ENCODE peak calls at places on chromosome 12, in six cellular contexts. One of them, this sample, is unnamed.
A peak's percentile ranks its signal among the peaks of the same experiment; 100 is the strongest.

GRCh38 chr12:84807249-84807648 is 105.3 kb downstream of the SLC6A15 start:
- DNase-seq in dorsolateral prefrontal cortex: no peak
- DNase-seq in pancreas: no peak
- DNase-seq in sigmoid colon: no peak
- DNase-seq in endodermal cell: no peak
- DNase-seq in IMR-90: peak; percentile 30
- DNase-seq in this sample: no peak

GRCh38 chr12:57389033-57389432 is 41.8 kb downstream of the R3HDM2 start:
- DNase-seq in pancreas: no peak
- DNase-seq in dorsolateral prefrontal cortex: no peak
- DNase-seq in endodermal cell: no peak
- DNase-seq in sigmoid colon: no peak
- DNase-seq in IMR-90: peak; percentile 95
- DNase-seq in this sample: no peak

GRCh38 chr12:87320724-87321123 is 708.5 kb downstream of the C12orf50 start:
- DNase-seq in endodermal cell: no peak
- DNase-seq in sigmoid colon: no peak
- DNase-seq in IMR-90: no peak
- DNase-seq in pancreas: no peak
- DNase-seq in dorsolateral prefrontal cortex: no peak
- DNase-seq in this sample: no peak

GRCh38 chr12:127830730-127831129 is 436.2 kb upstream of the TMEM132C start:
- DNase-seq in sigmoid colon: no peak
- DNase-seq in endodermal cell: peak; percentile 62
- DNase-seq in dorsolateral prefrontal cortex: no peak
- DNase-seq in IMR-90: no peak
- DNase-seq in pancreas: no peak
- DNase-seq in this sample: no peak

GRCh38 chr12:56768424-56768823 is 5.3 kb downstream of the HSD17B6 start:
- DNase-seq in IMR-90: no peak
- DNase-seq in sigmoid colon: no peak
- DNase-seq in pancreas: no peak
- DNase-seq in endodermal cell: peak; percentile 38
- DNase-seq in dorsolateral prefrontal cortex: no peak
- DNase-seq in this sample: no peak

GRCh38 chr12:164207-164606 is 49.8 kb downstream of the SLC6A12 start:
- DNase-seq in IMR-90: no peak
- DNase-seq in pancreas: no peak
- DNase-seq in endodermal cell: no peak
- DNase-seq in sigmoid colon: no peak
- DNase-seq in dorsolateral prefrontal cortex: no peak
- DNase-seq in this sample: no peak

GRCh38 chr12:65779091-65779642 is 45.1 kb upstream of the HMGA2 start:
- DNase-seq in IMR-90: peak; percentile 61
- DNase-seq in sigmoid colon: no peak
- DNase-seq in pancreas: no peak
- DNase-seq in dorsolateral prefrontal cortex: no peak
- DNase-seq in endodermal cell: no peak
- DNase-seq in this sample: no peak

GRCh38 chr12:75977590-75977951 is 54.0 kb downstream of the PHLDA1 start:
- DNase-seq in dorsolateral prefrontal cortex: no peak
- DNase-seq in sigmoid colon: no peak
- DNase-seq in pancreas: no peak
- DNase-seq in endodermal cell: no peak
- DNase-seq in IMR-90: no peak
- DNase-seq in this sample: no peak

GRCh38 chr12:103986823-103987222 is 21.2 kb downstream of the TDG start:
- DNase-seq in pancreas: no peak
- DNase-seq in sigmoid colon: no peak
- DNase-seq in IMR-90: peak; percentile 87
- DNase-seq in endodermal cell: no peak
- DNase-seq in dorsolateral prefrontal cortex: no peak
- DNase-seq in this sample: no peak

GRCh38 chr12:14394317-14395058 is 29.0 kb downstream of the ATF7IP start:
- DNase-seq in endodermal cell: no peak
- DNase-seq in dorsolateral prefrontal cortex: peak; percentile 50
- DNase-seq in sigmoid colon: no peak
- DNase-seq in pancreas: peak; percentile 58
- DNase-seq in IMR-90: peak; percentile 84
- DNase-seq in this sample: no peak

GRCh38 chr12:71440393-71441349 is 1.1 kb downstream of the LGR5 start:
- DNase-seq in endodermal cell: peak; percentile 81
- DNase-seq in pancreas: peak; percentile 32
- DNase-seq in sigmoid colon: no peak
- DNase-seq in dorsolateral prefrontal cortex: no peak
- DNase-seq in IMR-90: no peak
- DNase-seq in this sample: no peak

GRCh38 chr12:107320031-107320928 is 226.9 kb upstream of the CRY1 start:
- DNase-seq in sigmoid colon: no peak
- DNase-seq in dorsolateral prefrontal cortex: no peak
- DNase-seq in endodermal cell: peak; percentile 92
- DNase-seq in pancreas: peak; percentile 35
- DNase-seq in IMR-90: peak; percentile 61
- DNase-seq in this sample: peak; percentile 29

GRCh38 chr12:68673788-68674187 is 13.0 kb upstream of the NUP107 start:
- DNase-seq in dorsolateral prefrontal cortex: no peak
- DNase-seq in IMR-90: no peak
- DNase-seq in endodermal cell: no peak
- DNase-seq in sigmoid colon: no peak
- DNase-seq in pancreas: no peak
- DNase-seq in this sample: no peak

GRCh38 chr12:98154850-98155249 is 360.5 kb upstream of the TMPO start:
- DNase-seq in dorsolateral prefrontal cortex: no peak
- DNase-seq in pancreas: no peak
- DNase-seq in sigmoid colon: no peak
- DNase-seq in endodermal cell: peak; percentile 84
- DNase-seq in IMR-90: no peak
- DNase-seq in this sample: no peak

GRCh38 chr12:72673853-72674252 is 401.7 kb downstream of the TRHDE start:
- DNase-seq in sigmoid colon: no peak
- DNase-seq in dorsolateral prefrontal cortex: no peak
- DNase-seq in IMR-90: no peak
- DNase-seq in pancreas: no peak
- DNase-seq in endodermal cell: no peak
- DNase-seq in this sample: no peak

GRCh38 chr12:54419088-54419887 is at the start of gene ITGA5:
- DNase-seq in dorsolateral prefrontal cortex: no peak
- DNase-seq in pancreas: peak; percentile 77
- DNase-seq in IMR-90: peak; percentile 69
- DNase-seq in endodermal cell: peak; percentile 90
- DNase-seq in sigmoid colon: peak; percentile 96
- DNase-seq in this sample: peak; percentile 72

GRCh38 chr12:32477714-32478113 is 78.4 kb downstream of the FGD4 start:
- DNase-seq in IMR-90: no peak
- DNase-seq in endodermal cell: no peak
- DNase-seq in pancreas: no peak
- DNase-seq in dorsolateral prefrontal cortex: no peak
- DNase-seq in sigmoid colon: no peak
- DNase-seq in this sample: no peak

GRCh38 chr12:105317942-105318614 is 12.4 kb upstream of the C12orf75 start:
- DNase-seq in endodermal cell: no peak
- DNase-seq in dorsolateral prefrontal cortex: no peak
- DNase-seq in pancreas: no peak
- DNase-seq in sigmoid colon: no peak
- DNase-seq in IMR-90: no peak
- DNase-seq in this sample: no peak

GRCh38 chr12:1886396-1887008 is 31.9 kb downstream of the CACNA2D4 start:
- DNase-seq in endodermal cell: peak; percentile 43
- DNase-seq in pancreas: no peak
- DNase-seq in IMR-90: no peak
- DNase-seq in sigmoid colon: no peak
- DNase-seq in dorsolateral prefrontal cortex: no peak
- DNase-seq in this sample: no peak

GRCh38 chr12:108605000-108605689 is 7.3 kb upstream of the TMEM119 start:
- DNase-seq in dorsolateral prefrontal cortex: no peak
- DNase-seq in pancreas: no peak
- DNase-seq in endodermal cell: no peak
- DNase-seq in IMR-90: no peak
- DNase-seq in sigmoid colon: no peak
- DNase-seq in this sample: no peak

GRCh38 chr12:103330672-103331071 is 165.1 kb downstream of the C12orf42 start:
- DNase-seq in dorsolateral prefrontal cortex: no peak
- DNase-seq in endodermal cell: no peak
- DNase-seq in sigmoid colon: no peak
- DNase-seq in IMR-90: no peak
- DNase-seq in pancreas: no peak
- DNase-seq in this sample: no peak

GRCh38 chr12:67794151-67794550 is 145.6 kb downstream of the DYRK2 start:
- DNase-seq in dorsolateral prefrontal cortex: no peak
- DNase-seq in sigmoid colon: no peak
- DNase-seq in IMR-90: peak; percentile 84
- DNase-seq in endodermal cell: no peak
- DNase-seq in pancreas: no peak
- DNase-seq in this sample: no peak

GRCh38 chr12:132171293-132171967 is 27.2 kb downstream of the NOC4L start:
- DNase-seq in endodermal cell: no peak
- DNase-seq in pancreas: no peak
- DNase-seq in dorsolateral prefrontal cortex: no peak
- DNase-seq in IMR-90: no peak
- DNase-seq in sigmoid colon: no peak
- DNase-seq in this sample: no peak

GRCh38 chr12:78155546-78155945 is 324.9 kb downstream of the NAV3 start:
- DNase-seq in endodermal cell: no peak
- DNase-seq in pancreas: no peak
- DNase-seq in dorsolateral prefrontal cortex: no peak
- DNase-seq in IMR-90: peak; percentile 7
- DNase-seq in sigmoid colon: no peak
- DNase-seq in this sample: no peak

GRCh38 chr12:20368653-20369163 is 371 bp downstream of the PDE3A start:
- DNase-seq in IMR-90: peak; percentile 37
- DNase-seq in endodermal cell: peak; percentile 87
- DNase-seq in pancreas: no peak
- DNase-seq in dorsolateral prefrontal cortex: peak; percentile 31
- DNase-seq in sigmoid colon: peak; percentile 78
- DNase-seq in this sample: no peak

GRCh38 chr12:20367731-20368652 is at the start of gene PDE3A:
- DNase-seq in IMR-90: peak; percentile 73
- DNase-seq in sigmoid colon: peak; percentile 90
- DNase-seq in endodermal cell: peak; percentile 94
- DNase-seq in pancreas: peak; percentile 41
- DNase-seq in dorsolateral prefrontal cortex: peak; percentile 62
- DNase-seq in this sample: peak; percentile 34

GRCh38 chr12:20370001-20370381 is 1.7 kb downstream of the PDE3A start:
- DNase-seq in dorsolateral prefrontal cortex: peak; percentile 44
- DNase-seq in IMR-90: no peak
- DNase-seq in pancreas: peak; percentile 35
- DNase-seq in sigmoid colon: peak; percentile 84
- DNase-seq in endodermal cell: no peak
- DNase-seq in this sample: no peak

GRCh38 chr12:20370841-20371240 is 2.5 kb downstream of the PDE3A start:
- DNase-seq in endodermal cell: no peak
- DNase-seq in dorsolateral prefrontal cortex: no peak
- DNase-seq in sigmoid colon: no peak
- DNase-seq in IMR-90: no peak
- DNase-seq in pancreas: no peak
- DNase-seq in this sample: no peak

GRCh38 chr12:20369164-20370000 is 1.0 kb downstream of the PDE3A start:
- DNase-seq in pancreas: peak; percentile 50
- DNase-seq in endodermal cell: peak; percentile 93
- DNase-seq in IMR-90: peak; percentile 39
- DNase-seq in sigmoid colon: peak; percentile 94
- DNase-seq in dorsolateral prefrontal cortex: peak; percentile 52
- DNase-seq in this sample: peak; percentile 41
- TF ChIP-seq CTCF in pancreas: no peak
- TF ChIP-seq CTCF in endodermal cell: peak; percentile 70
- TF ChIP-seq CTCF in IMR-90: no peak
- TF ChIP-seq CTCF in sigmoid colon: peak; percentile 37
- TF ChIP-seq CTCF in dorsolateral prefrontal cortex: no peak
- TF ChIP-seq CTCF in this sample: no peak

GRCh38 chr12:46560078-46560477 is 187.5 kb upstream of the SLC38A2 start:
- DNase-seq in sigmoid colon: no peak
- DNase-seq in endodermal cell: no peak
- DNase-seq in dorsolateral prefrontal cortex: no peak
- DNase-seq in IMR-90: no peak
- DNase-seq in pancreas: no peak
- DNase-seq in this sample: no peak
- H3K27ac ChIP-seq in sigmoid colon: peak overlapping the region; percentile 82
- H3K27ac ChIP-seq in endodermal cell: no peak overlapping the region
- H3K27ac ChIP-seq in dorsolateral prefrontal cortex: no peak overlapping the region
- H3K27ac ChIP-seq in IMR-90: no peak overlapping the region
- H3K27ac ChIP-seq in pancreas: no peak overlapping the region
- H3K27ac ChIP-seq in this sample: no peak overlapping the region

DNA sequence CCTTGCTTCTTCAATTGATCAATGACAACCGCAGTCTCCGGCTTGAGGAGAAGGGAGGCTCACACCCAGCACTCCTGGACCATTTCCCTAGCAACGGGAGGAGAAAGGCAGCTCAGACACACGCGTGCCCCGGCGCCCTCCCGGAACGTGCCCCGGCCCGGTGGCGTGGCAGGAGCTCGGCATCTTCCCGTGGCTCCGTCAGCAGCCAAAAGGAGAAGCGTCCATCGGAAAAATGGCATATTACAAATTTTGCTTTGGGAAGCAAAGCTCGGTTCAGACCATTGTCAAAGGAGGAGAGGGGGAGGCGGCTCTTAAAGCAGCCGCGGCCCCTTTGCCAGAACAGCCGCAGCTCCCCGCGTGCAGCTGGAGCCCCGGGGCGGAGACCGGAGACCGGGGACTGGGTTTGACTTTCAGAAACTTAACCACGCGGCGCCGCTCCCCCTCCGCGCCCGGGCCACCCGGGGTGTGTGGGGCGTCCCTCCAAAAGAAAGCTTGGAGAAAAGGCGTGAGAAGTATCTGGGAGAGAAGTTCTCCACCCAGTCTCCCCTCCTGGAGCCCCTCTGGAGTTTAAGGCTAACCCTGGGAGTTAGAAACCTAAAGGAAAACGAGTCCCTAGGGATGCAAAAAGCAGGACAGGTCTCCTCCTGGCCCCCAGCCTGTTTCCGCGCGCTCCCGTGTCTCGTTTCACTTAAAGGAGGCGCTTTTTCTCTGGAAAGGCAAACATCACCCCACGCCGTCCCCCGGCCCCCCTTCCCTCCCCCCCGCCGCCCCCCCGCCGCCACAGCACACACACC is 532 bp downstream of the PPFIA2 start:
- DNase-seq in IMR-90: no peak
- DNase-seq in dorsolateral prefrontal cortex: peak; percentile 59
- DNase-seq in sigmoid colon: peak; percentile 62
- DNase-seq in pancreas: no peak
- DNase-seq in endodermal cell: peak; percentile 87
- DNase-seq in this sample: no peak
- H3K4me3 ChIP-seq in IMR-90: peak overlapping the region; percentile 24
- H3K4me3 ChIP-seq in dorsolateral prefrontal cortex: peak overlapping the region; percentile 86
- H3K4me3 ChIP-seq in sigmoid colon: peak overlapping the region; percentile 43
- H3K4me3 ChIP-seq in pancreas: peak overlapping the region; percentile 33
- H3K4me3 ChIP-seq in endodermal cell: peak overlapping the region; percentile 77
- H3K4me3 ChIP-seq in this sample: peak overlapping the region; percentile 39

DNA sequence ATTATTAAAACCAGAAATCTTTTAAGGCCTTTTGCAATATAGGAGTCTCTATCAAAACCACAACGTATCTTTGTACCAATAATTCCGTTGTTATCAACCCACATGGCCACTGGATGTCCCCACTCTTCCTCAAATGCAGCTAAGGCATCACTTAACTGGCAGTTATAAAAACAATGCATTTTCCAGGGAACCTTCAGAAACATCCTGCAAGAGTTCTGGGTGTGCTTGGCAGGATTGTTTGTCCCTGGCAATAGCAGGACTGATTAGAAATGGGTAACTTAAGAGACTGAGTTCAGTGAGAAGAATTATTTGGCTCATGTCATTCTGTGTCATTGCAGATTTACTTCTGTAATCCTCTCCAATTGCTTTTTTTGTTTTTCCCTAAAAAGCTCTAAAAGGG is 112.0 kb downstream of the SLC15A5 start:
- DNase-seq in endodermal cell: peak; percentile 76
- DNase-seq in pancreas: peak; percentile 21
- DNase-seq in IMR-90: peak; percentile 47
- DNase-seq in sigmoid colon: peak; percentile 69
- DNase-seq in dorsolateral prefrontal cortex: no peak
- DNase-seq in this sample: no peak
- TF ChIP-seq CTCF in endodermal cell: peak; percentile 98
- TF ChIP-seq CTCF in pancreas: no peak
- TF ChIP-seq CTCF in IMR-90: peak; percentile 68
- TF ChIP-seq CTCF in sigmoid colon: peak; percentile 47
- TF ChIP-seq CTCF in dorsolateral prefrontal cortex: peak; percentile 51
- TF ChIP-seq CTCF in this sample: no peak

This sample was measured in lung.